ENCODE peak calls at places on chromosome 9, in six cellular contexts. X is HCT116, E is tibial nerve, P is IMR-90, V is AG04450, F is GM23338. O is an unnamed sample.
A peak's percentile ranks its signal among the peaks of the same experiment; 100 is the strongest.

GRCh38 chr9:129609486-129610192 is 11.3 kb downstream of the C9orf50 start:
- DNase-seq in X (no peak), E (peak; percentile 47), P (no peak), V (no peak), F (no peak), O (no peak)

GRCh38 chr9:123081824-123082223 is 48.4 kb downstream of the GPR21 start:
- DNase-seq in X (peak; percentile 22), E (no peak), P (peak; percentile 55), V (no peak), F (peak; percentile 84), O (no peak)

GRCh38 chr9:91680998-91681397 is 257.4 kb upstream of the NFIL3 start:
- DNase-seq in X (no peak), E (no peak), P (no peak), V (no peak), F (no peak), O (no peak)

GRCh38 chr9:105103776-105104175 is 140.7 kb upstream of the SLC44A1 start:
- DNase-seq in X (no peak), E (no peak), P (peak; percentile 33), V (no peak), F (no peak), O (no peak)

GRCh38 chr9:133569891-133570651 is 35.6 kb downstream of the ADAMTSL2 start:
- DNase-seq in X (no peak), E (no peak), P (no peak), V (no peak), F (peak; percentile 31), O (no peak)

GRCh38 chr9:129408535-129409215 is 212.2 kb downstream of the C9orf50 start:
- DNase-seq in X (no peak), E (no peak), P (no peak), V (no peak), F (no peak), O (peak; percentile 51)

GRCh38 chr9:79682076-79682736 is 110.4 kb downstream of the TLE4 start:
- DNase-seq in X (no peak), E (no peak), P (peak; percentile 38), V (no peak), F (no peak), O (no peak)

GRCh38 chr9:35903049-35903448 is 3.0 kb upstream of the HRCT1 start:
- DNase-seq in X (peak; percentile 48), E (peak; percentile 69), P (peak; percentile 65), V (no peak), F (peak; percentile 77), O (no peak)

GRCh38 chr9:6557883-6558282 is 87.6 kb downstream of the GLDC start:
- DNase-seq in X (no peak), E (no peak), P (no peak), V (no peak), F (peak; percentile 15), O (no peak)

GRCh38 chr9:112377087-112377486 is 2.8 kb upstream of the HSDL2 start:
- DNase-seq in X (no peak), E (no peak), P (no peak), V (no peak), F (no peak), O (no peak)

GRCh38 chr9:92969516-92970466 is 22.5 kb downstream of the FGD3 start:
- DNase-seq in X (no peak), E (no peak), P (no peak), V (no peak), F (no peak), O (no peak)

GRCh38 chr9:92965759-92966517 is 18.6 kb downstream of the FGD3 start:
- DNase-seq in X (no peak), E (no peak), P (no peak), V (no peak), F (no peak), O (no peak)

GRCh38 chr9:92966518-92966800 is 19.1 kb downstream of the FGD3 start:
- DNase-seq in X (no peak), E (no peak), P (no peak), V (no peak), F (no peak), O (no peak)

GRCh38 chr9:92970467-92970923 is 23.2 kb downstream of the FGD3 start:
- DNase-seq in X (no peak), E (no peak), P (peak; percentile 4), V (no peak), F (peak; percentile 95), O (peak; percentile 65)

GRCh38 chr9:92968081-92968480 is 20.8 kb downstream of the FGD3 start:
- DNase-seq in X (no peak), E (no peak), P (no peak), V (no peak), F (no peak), O (no peak)
- H3K4me3 ChIP-seq in X (no peak overlapping the region), E (no peak overlapping the region), P (no peak overlapping the region), V (no peak overlapping the region), F (no peak overlapping the region), O (no peak overlapping the region)

DNA sequence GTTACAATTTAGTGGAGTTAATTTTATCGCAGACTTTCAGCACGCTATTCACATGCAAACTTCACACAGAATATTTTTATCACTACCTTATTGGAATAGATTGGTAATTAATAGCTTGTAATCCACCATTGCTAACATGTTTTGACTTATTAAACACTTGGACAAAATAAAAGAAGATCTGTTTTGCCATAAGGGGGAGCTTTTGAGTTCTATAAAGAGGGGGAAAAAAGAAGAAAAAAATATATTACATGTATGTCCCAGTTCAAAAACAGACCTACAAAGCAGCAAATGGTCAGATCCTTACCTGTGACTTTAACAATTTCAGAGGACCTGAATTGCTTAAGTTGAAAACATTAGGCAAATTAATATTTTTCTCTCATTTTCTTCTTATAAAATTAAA is 1.2 kb upstream of the PAPPA start:
- DNase-seq in X (no peak), E (no peak), P (peak; percentile 70), V (no peak), F (peak; percentile 19), O (no peak)
- TF ChIP-seq CTCF in X (no peak), E (peak; percentile 32), P (peak; percentile 48), V (peak; percentile 48), F (peak; percentile 49), O (peak; percentile 47)

GRCh38 chr9:126219717-126220116 is 106.9 kb upstream of the MVB12B start:
- DNase-seq in X (no peak), E (no peak), P (no peak), V (no peak), F (peak; percentile 33), O (no peak)
- H3K4me3 ChIP-seq in X (no peak overlapping the region), E (no peak overlapping the region), P (no peak overlapping the region), V (no peak overlapping the region), F (no peak overlapping the region), O (no peak overlapping the region)

GRCh38 chr9:135090547-135090946 is 3.1 kb downstream of the OLFM1 start:
- DNase-seq in X (no peak), E (no peak), P (no peak), V (no peak), F (no peak), O (no peak)
- TF ChIP-seq CTCF in X (no peak), E (no peak), P (no peak), V (no peak), F (no peak), O (no peak)

DNA sequence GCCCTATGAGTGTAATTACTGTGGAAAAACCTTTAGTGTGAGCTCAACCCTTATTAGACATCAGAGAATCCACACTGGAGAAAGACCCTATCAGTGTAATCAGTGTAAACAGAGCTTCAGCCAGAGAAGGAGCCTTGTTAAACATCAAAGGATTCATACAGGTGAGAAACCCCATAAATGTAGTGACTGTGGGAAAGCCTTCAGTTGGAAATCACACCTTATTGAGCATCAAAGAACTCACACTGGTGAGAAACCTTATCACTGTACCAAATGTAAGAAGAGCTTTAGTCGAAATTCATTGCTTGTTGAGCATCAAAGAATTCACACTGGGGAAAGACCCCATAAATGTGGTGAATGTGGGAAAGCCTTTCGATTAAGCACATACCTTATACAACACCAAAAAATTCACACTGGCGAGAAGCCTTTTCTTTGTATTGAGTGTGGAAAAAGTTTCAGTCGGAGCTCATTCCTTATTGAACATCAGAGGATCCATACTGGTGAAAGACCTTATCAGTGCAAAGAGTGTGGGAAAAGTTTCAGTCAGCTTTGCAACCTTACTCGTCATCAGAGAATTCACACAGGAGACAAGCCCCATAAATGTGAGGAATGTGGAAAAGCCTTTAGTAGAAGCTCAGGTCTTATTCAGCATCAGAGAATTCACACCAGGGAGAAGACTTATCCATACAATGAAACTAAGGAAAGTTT is 9.9 kb downstream of the ZNF189 start:
- DNase-seq in X (no peak), E (no peak), P (no peak), V (no peak), F (no peak), O (no peak)
- H3K4me3 ChIP-seq in X (no peak overlapping the region), E (no peak overlapping the region), P (no peak overlapping the region), V (no peak overlapping the region), F (peak overlapping the region; percentile 6), O (no peak overlapping the region)

DNA sequence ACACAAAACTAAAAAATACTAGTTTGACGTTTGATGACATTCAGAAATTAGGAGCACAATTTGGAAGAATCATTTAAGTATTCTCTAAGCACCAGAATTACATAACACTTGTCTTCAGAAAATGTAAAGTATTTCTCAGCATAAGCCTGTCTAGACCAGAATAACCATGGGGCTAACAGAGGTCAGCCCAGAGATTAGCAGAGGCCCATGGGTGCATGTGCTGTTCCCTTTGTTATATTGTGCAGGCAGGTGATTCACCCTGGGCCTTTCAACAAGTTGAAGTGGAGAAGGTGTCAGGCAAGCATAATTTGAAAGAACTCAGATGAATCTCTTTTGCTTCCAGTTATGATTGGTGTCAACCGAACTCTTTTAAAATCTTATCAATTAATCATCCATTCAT is 227.9 kb downstream of the LURAP1L start:
- DNase-seq in X (no peak), E (no peak), P (no peak), V (no peak), F (no peak), O (peak; percentile 74)
- TF ChIP-seq CTCF in X (no peak), E (no peak), P (no peak), V (no peak), F (no peak), O (no peak)

GRCh38 chr9:86099695-86100364 is 472 bp upstream of the GOLM1 start:
- DNase-seq in X (peak; percentile 57), E (peak; percentile 34), P (peak; percentile 57), V (no peak), F (peak; percentile 71), O (no peak)
- H3K4me3 ChIP-seq in X (peak overlapping the region; percentile 64), E (peak overlapping the region; percentile 70), P (peak overlapping the region; percentile 75), V (peak overlapping the region; percentile 79), F (peak overlapping the region; percentile 95), O (peak overlapping the region; percentile 66)

DNA sequence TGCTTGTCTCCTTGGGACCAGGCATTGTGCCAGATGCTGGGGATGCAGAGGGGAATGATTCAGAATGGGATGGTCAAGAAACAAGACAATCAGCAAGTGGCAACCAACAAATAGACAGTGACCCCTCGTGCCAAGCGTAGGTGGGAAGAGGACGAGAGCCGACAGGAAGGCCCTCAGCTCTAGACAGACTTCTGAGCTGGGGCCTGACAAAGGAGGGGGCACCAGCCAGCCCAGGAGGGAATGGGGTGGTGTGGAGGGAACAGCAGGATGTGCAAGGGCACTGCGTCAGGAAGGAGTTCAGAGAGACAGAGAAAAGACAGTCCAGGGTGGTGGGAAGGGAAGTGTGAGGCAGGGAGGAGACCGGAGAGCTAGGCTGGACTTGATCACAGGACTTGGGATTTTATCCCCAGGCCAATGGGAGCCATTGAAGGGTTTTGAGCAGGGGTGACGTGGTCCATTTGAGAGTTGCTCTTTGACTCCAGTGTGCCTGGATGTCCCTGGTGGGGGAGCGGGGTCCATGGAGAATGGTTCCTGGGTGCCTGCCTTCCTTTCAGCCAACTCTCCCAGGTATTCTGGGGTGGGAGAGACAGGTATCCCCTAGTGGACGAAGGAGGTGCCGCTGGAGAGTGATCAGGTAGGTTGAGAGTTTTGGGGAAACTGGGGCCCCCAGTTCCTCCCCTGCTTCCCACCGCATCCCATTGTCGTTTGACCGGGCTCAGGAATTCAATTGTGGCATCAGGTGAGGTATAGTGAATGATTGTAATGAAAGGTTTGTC is 79.3 kb upstream of the ZNF618 start:
- DNase-seq in X (no peak), E (no peak), P (no peak), V (no peak), F (peak; percentile 70), O (no peak)
- TF ChIP-seq CTCF in X (peak; percentile 14), E (no peak), P (no peak), V (no peak), F (peak; percentile 53), O (no peak)

O was measured in retinal pigment epithelial cell.